ENCODE peak calls at places on chromosome 19, in eight cellular contexts. One of them, this sample, is unnamed.

GRCh38 chr19:18765224-18765623 is 25.9 kb downstream of the COMP start:
- DNase-seq in fibroblast of lung: no peak
- DNase-seq in stimulated activated CD4-positive, alpha-beta T cell treated with anti-CD3 and anti-CD28 coated beads, Interleukin-2, amount 100 ng/mL, for 48 hours: no peak
- DNase-seq in NCI-H1092 treated with DMSO at 0.1 percent for 48 hours: no peak
- DNase-seq in stimulated activated CD8-positive, alpha-beta memory T cell treated with anti-CD3 and anti-CD28 coated beads, Interleukin-7, amount 100 ng/mL, for 1 hour: no peak
- DNase-seq in spleen: no peak
- DNase-seq in heart right ventricle: no peak
- DNase-seq in naive B cell: no peak
- DNase-seq in this sample: no peak

GRCh38 chr19:19074172-19074905 is 10.5 kb downstream of the SLC25A42 start:
- DNase-seq in stimulated activated CD8-positive, alpha-beta memory T cell treated with anti-CD3 and anti-CD28 coated beads, Interleukin-7, amount 100 ng/mL, for 1 hour: no peak
- DNase-seq in heart right ventricle: no peak
- DNase-seq in fibroblast of lung: no peak
- DNase-seq in stimulated activated CD4-positive, alpha-beta T cell treated with anti-CD3 and anti-CD28 coated beads, Interleukin-2, amount 100 ng/mL, for 48 hours: no peak
- DNase-seq in naive B cell: no peak
- DNase-seq in NCI-H1092 treated with DMSO at 0.1 percent for 48 hours: no peak
- DNase-seq in spleen: no peak
- DNase-seq in this sample: no peak

GRCh38 chr19:6100284-6100915 is 9.9 kb downstream of the RFX2 start:
- DNase-seq in stimulated activated CD8-positive, alpha-beta memory T cell treated with anti-CD3 and anti-CD28 coated beads, Interleukin-7, amount 100 ng/mL, for 1 hour: no peak
- DNase-seq in NCI-H1092 treated with DMSO at 0.1 percent for 48 hours: no peak
- DNase-seq in fibroblast of lung: no peak
- DNase-seq in stimulated activated CD4-positive, alpha-beta T cell treated with anti-CD3 and anti-CD28 coated beads, Interleukin-2, amount 100 ng/mL, for 48 hours: peak
- DNase-seq in spleen: peak
- DNase-seq in naive B cell: peak
- DNase-seq in heart right ventricle: no peak
- DNase-seq in this sample: no peak

GRCh38 chr19:2055871-2056809 is 5.1 kb upstream of the MKNK2 start:
- DNase-seq in naive B cell: no peak
- DNase-seq in NCI-H1092 treated with DMSO at 0.1 percent for 48 hours: no peak
- DNase-seq in spleen: peak
- DNase-seq in fibroblast of lung: peak
- DNase-seq in stimulated activated CD8-positive, alpha-beta memory T cell treated with anti-CD3 and anti-CD28 coated beads, Interleukin-7, amount 100 ng/mL, for 1 hour: no peak
- DNase-seq in stimulated activated CD4-positive, alpha-beta T cell treated with anti-CD3 and anti-CD28 coated beads, Interleukin-2, amount 100 ng/mL, for 48 hours: no peak
- DNase-seq in heart right ventricle: peak
- DNase-seq in this sample: no peak

GRCh38 chr19:46659151-46660007 is 1.6 kb downstream of the DACT3 start:
- DNase-seq in stimulated activated CD8-positive, alpha-beta memory T cell treated with anti-CD3 and anti-CD28 coated beads, Interleukin-7, amount 100 ng/mL, for 1 hour: no peak
- DNase-seq in heart right ventricle: peak
- DNase-seq in stimulated activated CD4-positive, alpha-beta T cell treated with anti-CD3 and anti-CD28 coated beads, Interleukin-2, amount 100 ng/mL, for 48 hours: no peak
- DNase-seq in spleen: peak
- DNase-seq in fibroblast of lung: no peak
- DNase-seq in naive B cell: no peak
- DNase-seq in NCI-H1092 treated with DMSO at 0.1 percent for 48 hours: no peak
- DNase-seq in this sample: no peak

GRCh38 chr19:2333027-2333806 is 4.7 kb downstream of the SPPL2B start:
- DNase-seq in heart right ventricle: no peak
- DNase-seq in NCI-H1092 treated with DMSO at 0.1 percent for 48 hours: peak
- DNase-seq in spleen: peak
- DNase-seq in naive B cell: no peak
- DNase-seq in stimulated activated CD4-positive, alpha-beta T cell treated with anti-CD3 and anti-CD28 coated beads, Interleukin-2, amount 100 ng/mL, for 48 hours: no peak
- DNase-seq in fibroblast of lung: no peak
- DNase-seq in stimulated activated CD8-positive, alpha-beta memory T cell treated with anti-CD3 and anti-CD28 coated beads, Interleukin-7, amount 100 ng/mL, for 1 hour: no peak
- DNase-seq in this sample: no peak

GRCh38 chr19:35311901-35312665 is 16.9 kb upstream of the CD22 start:
- DNase-seq in stimulated activated CD4-positive, alpha-beta T cell treated with anti-CD3 and anti-CD28 coated beads, Interleukin-2, amount 100 ng/mL, for 48 hours: no peak
- DNase-seq in naive B cell: no peak
- DNase-seq in stimulated activated CD8-positive, alpha-beta memory T cell treated with anti-CD3 and anti-CD28 coated beads, Interleukin-7, amount 100 ng/mL, for 1 hour: no peak
- DNase-seq in fibroblast of lung: no peak
- DNase-seq in spleen: no peak
- DNase-seq in heart right ventricle: no peak
- DNase-seq in NCI-H1092 treated with DMSO at 0.1 percent for 48 hours: no peak
- DNase-seq in this sample: no peak

GRCh38 chr19:19595171-19595701 is 23.3 kb downstream of the PBX4 start:
- DNase-seq in spleen: no peak
- DNase-seq in naive B cell: no peak
- DNase-seq in heart right ventricle: no peak
- DNase-seq in stimulated activated CD4-positive, alpha-beta T cell treated with anti-CD3 and anti-CD28 coated beads, Interleukin-2, amount 100 ng/mL, for 48 hours: no peak
- DNase-seq in fibroblast of lung: no peak
- DNase-seq in stimulated activated CD8-positive, alpha-beta memory T cell treated with anti-CD3 and anti-CD28 coated beads, Interleukin-7, amount 100 ng/mL, for 1 hour: no peak
- DNase-seq in NCI-H1092 treated with DMSO at 0.1 percent for 48 hours: no peak
- DNase-seq in this sample: no peak

GRCh38 chr19:1122972-1123363 is 19.2 kb downstream of the GPX4 start:
- DNase-seq in naive B cell: no peak
- DNase-seq in fibroblast of lung: peak
- DNase-seq in heart right ventricle: no peak
- DNase-seq in spleen: peak
- DNase-seq in NCI-H1092 treated with DMSO at 0.1 percent for 48 hours: no peak
- DNase-seq in stimulated activated CD4-positive, alpha-beta T cell treated with anti-CD3 and anti-CD28 coated beads, Interleukin-2, amount 100 ng/mL, for 48 hours: peak
- DNase-seq in stimulated activated CD8-positive, alpha-beta memory T cell treated with anti-CD3 and anti-CD28 coated beads, Interleukin-7, amount 100 ng/mL, for 1 hour: no peak
- DNase-seq in this sample: peak

GRCh38 chr19:49212302-49212701 is 54.7 kb downstream of the TRPM4 start:
- DNase-seq in stimulated activated CD8-positive, alpha-beta memory T cell treated with anti-CD3 and anti-CD28 coated beads, Interleukin-7, amount 100 ng/mL, for 1 hour: no peak
- DNase-seq in naive B cell: no peak
- DNase-seq in heart right ventricle: no peak
- DNase-seq in spleen: no peak
- DNase-seq in stimulated activated CD4-positive, alpha-beta T cell treated with anti-CD3 and anti-CD28 coated beads, Interleukin-2, amount 100 ng/mL, for 48 hours: no peak
- DNase-seq in fibroblast of lung: no peak
- DNase-seq in NCI-H1092 treated with DMSO at 0.1 percent for 48 hours: no peak
- DNase-seq in this sample: no peak

GRCh38 chr19:41876847-41877489 is at the start of gene CD79A:
- DNase-seq in stimulated activated CD8-positive, alpha-beta memory T cell treated with anti-CD3 and anti-CD28 coated beads, Interleukin-7, amount 100 ng/mL, for 1 hour: no peak
- DNase-seq in heart right ventricle: no peak
- DNase-seq in stimulated activated CD4-positive, alpha-beta T cell treated with anti-CD3 and anti-CD28 coated beads, Interleukin-2, amount 100 ng/mL, for 48 hours: no peak
- DNase-seq in naive B cell: peak
- DNase-seq in fibroblast of lung: no peak
- DNase-seq in spleen: peak
- DNase-seq in NCI-H1092 treated with DMSO at 0.1 percent for 48 hours: no peak
- DNase-seq in this sample: no peak

GRCh38 chr19:49567722-49568454 is 12.5 kb downstream of the NOSIP start:
- DNase-seq in NCI-H1092 treated with DMSO at 0.1 percent for 48 hours: no peak
- DNase-seq in stimulated activated CD4-positive, alpha-beta T cell treated with anti-CD3 and anti-CD28 coated beads, Interleukin-2, amount 100 ng/mL, for 48 hours: no peak
- DNase-seq in stimulated activated CD8-positive, alpha-beta memory T cell treated with anti-CD3 and anti-CD28 coated beads, Interleukin-7, amount 100 ng/mL, for 1 hour: no peak
- DNase-seq in heart right ventricle: no peak
- DNase-seq in naive B cell: no peak
- DNase-seq in spleen: no peak
- DNase-seq in fibroblast of lung: no peak
- DNase-seq in this sample: no peak

GRCh38 chr19:50705422-50706019 is 14.1 kb downstream of the SHANK1 start:
- DNase-seq in spleen: no peak
- DNase-seq in NCI-H1092 treated with DMSO at 0.1 percent for 48 hours: peak
- DNase-seq in fibroblast of lung: peak
- DNase-seq in stimulated activated CD4-positive, alpha-beta T cell treated with anti-CD3 and anti-CD28 coated beads, Interleukin-2, amount 100 ng/mL, for 48 hours: peak
- DNase-seq in stimulated activated CD8-positive, alpha-beta memory T cell treated with anti-CD3 and anti-CD28 coated beads, Interleukin-7, amount 100 ng/mL, for 1 hour: no peak
- DNase-seq in heart right ventricle: no peak
- DNase-seq in naive B cell: peak
- DNase-seq in this sample: no peak

GRCh38 chr19:8069116-8069973 is 16.8 kb downstream of the CCL25 start:
- DNase-seq in fibroblast of lung: no peak
- DNase-seq in heart right ventricle: no peak
- DNase-seq in NCI-H1092 treated with DMSO at 0.1 percent for 48 hours: peak
- DNase-seq in spleen: no peak
- DNase-seq in naive B cell: no peak
- DNase-seq in stimulated activated CD4-positive, alpha-beta T cell treated with anti-CD3 and anti-CD28 coated beads, Interleukin-2, amount 100 ng/mL, for 48 hours: peak
- DNase-seq in stimulated activated CD8-positive, alpha-beta memory T cell treated with anti-CD3 and anti-CD28 coated beads, Interleukin-7, amount 100 ng/mL, for 1 hour: no peak
- DNase-seq in this sample: no peak

GRCh38 chr19:44689290-44690130 is 9.4 kb upstream of the CEACAM16 start:
- DNase-seq in fibroblast of lung: peak
- DNase-seq in naive B cell: peak
- DNase-seq in heart right ventricle: peak
- DNase-seq in spleen: peak
- DNase-seq in NCI-H1092 treated with DMSO at 0.1 percent for 48 hours: peak
- DNase-seq in stimulated activated CD4-positive, alpha-beta T cell treated with anti-CD3 and anti-CD28 coated beads, Interleukin-2, amount 100 ng/mL, for 48 hours: peak
- DNase-seq in stimulated activated CD8-positive, alpha-beta memory T cell treated with anti-CD3 and anti-CD28 coated beads, Interleukin-7, amount 100 ng/mL, for 1 hour: peak
- DNase-seq in this sample: peak

GRCh38 chr19:19911150-19911549 is 10.4 kb downstream of the ZNF93 start:
- DNase-seq in heart right ventricle: no peak
- DNase-seq in fibroblast of lung: peak
- DNase-seq in stimulated activated CD8-positive, alpha-beta memory T cell treated with anti-CD3 and anti-CD28 coated beads, Interleukin-7, amount 100 ng/mL, for 1 hour: no peak
- DNase-seq in NCI-H1092 treated with DMSO at 0.1 percent for 48 hours: no peak
- DNase-seq in stimulated activated CD4-positive, alpha-beta T cell treated with anti-CD3 and anti-CD28 coated beads, Interleukin-2, amount 100 ng/mL, for 48 hours: no peak
- DNase-seq in naive B cell: no peak
- DNase-seq in spleen: no peak
- DNase-seq in this sample: no peak

GRCh38 chr19:6551607-6552450 is 21.0 kb downstream of the TNFSF9 start:
- DNase-seq in stimulated activated CD4-positive, alpha-beta T cell treated with anti-CD3 and anti-CD28 coated beads, Interleukin-2, amount 100 ng/mL, for 48 hours: peak
- DNase-seq in NCI-H1092 treated with DMSO at 0.1 percent for 48 hours: no peak
- DNase-seq in naive B cell: no peak
- DNase-seq in heart right ventricle: no peak
- DNase-seq in fibroblast of lung: peak
- DNase-seq in stimulated activated CD8-positive, alpha-beta memory T cell treated with anti-CD3 and anti-CD28 coated beads, Interleukin-7, amount 100 ng/mL, for 1 hour: peak
- DNase-seq in spleen: peak
- DNase-seq in this sample: no peak

GRCh38 chr19:49887037-49887652 is 9.5 kb downstream of the IL4I1 start:
- DNase-seq in NCI-H1092 treated with DMSO at 0.1 percent for 48 hours: no peak
- DNase-seq in fibroblast of lung: no peak
- DNase-seq in stimulated activated CD4-positive, alpha-beta T cell treated with anti-CD3 and anti-CD28 coated beads, Interleukin-2, amount 100 ng/mL, for 48 hours: no peak
- DNase-seq in naive B cell: no peak
- DNase-seq in heart right ventricle: peak
- DNase-seq in stimulated activated CD8-positive, alpha-beta memory T cell treated with anti-CD3 and anti-CD28 coated beads, Interleukin-7, amount 100 ng/mL, for 1 hour: no peak
- DNase-seq in spleen: no peak
- DNase-seq in this sample: no peak

GRCh38 chr19:3687774-3688706 is 12.2 kb downstream of the PIP5K1C start:
- DNase-seq in heart right ventricle: no peak
- DNase-seq in stimulated activated CD8-positive, alpha-beta memory T cell treated with anti-CD3 and anti-CD28 coated beads, Interleukin-7, amount 100 ng/mL, for 1 hour: no peak
- DNase-seq in NCI-H1092 treated with DMSO at 0.1 percent for 48 hours: no peak
- DNase-seq in stimulated activated CD4-positive, alpha-beta T cell treated with anti-CD3 and anti-CD28 coated beads, Interleukin-2, amount 100 ng/mL, for 48 hours: peak
- DNase-seq in fibroblast of lung: no peak
- DNase-seq in spleen: peak
- DNase-seq in naive B cell: peak
- DNase-seq in this sample: no peak

GRCh38 chr19:19434483-19435045 is 29.1 kb downstream of the GATAD2A start:
- DNase-seq in NCI-H1092 treated with DMSO at 0.1 percent for 48 hours: no peak
- DNase-seq in fibroblast of lung: peak
- DNase-seq in naive B cell: no peak
- DNase-seq in stimulated activated CD4-positive, alpha-beta T cell treated with anti-CD3 and anti-CD28 coated beads, Interleukin-2, amount 100 ng/mL, for 48 hours: no peak
- DNase-seq in heart right ventricle: peak
- DNase-seq in spleen: no peak
- DNase-seq in stimulated activated CD8-positive, alpha-beta memory T cell treated with anti-CD3 and anti-CD28 coated beads, Interleukin-7, amount 100 ng/mL, for 1 hour: no peak
- DNase-seq in this sample: no peak

GRCh38 chr19:13984875-13985741 is 21.0 kb downstream of the RFX1 start:
- DNase-seq in fibroblast of lung: no peak
- DNase-seq in naive B cell: peak
- DNase-seq in spleen: no peak
- DNase-seq in stimulated activated CD4-positive, alpha-beta T cell treated with anti-CD3 and anti-CD28 coated beads, Interleukin-2, amount 100 ng/mL, for 48 hours: no peak
- DNase-seq in stimulated activated CD8-positive, alpha-beta memory T cell treated with anti-CD3 and anti-CD28 coated beads, Interleukin-7, amount 100 ng/mL, for 1 hour: no peak
- DNase-seq in heart right ventricle: no peak
- DNase-seq in NCI-H1092 treated with DMSO at 0.1 percent for 48 hours: no peak
- DNase-seq in this sample: no peak

GRCh38 chr19:5076440-5077208 is 107.7 kb downstream of the KDM4B start:
- DNase-seq in stimulated activated CD4-positive, alpha-beta T cell treated with anti-CD3 and anti-CD28 coated beads, Interleukin-2, amount 100 ng/mL, for 48 hours: no peak
- DNase-seq in spleen: no peak
- DNase-seq in NCI-H1092 treated with DMSO at 0.1 percent for 48 hours: no peak
- DNase-seq in heart right ventricle: no peak
- DNase-seq in fibroblast of lung: no peak
- DNase-seq in stimulated activated CD8-positive, alpha-beta memory T cell treated with anti-CD3 and anti-CD28 coated beads, Interleukin-7, amount 100 ng/mL, for 1 hour: no peak
- DNase-seq in naive B cell: no peak
- DNase-seq in this sample: no peak

This sample was measured in omental fat pad.